ENCODE peak calls at places on chromosome 2, in seven cellular contexts. Q is HepG2; X is Panc1; B is DND-41; V is right cardiac atrium; T is CD8-positive, alpha-beta T cell; P is ovary. N is an unnamed sample.

GRCh38 chr2:28447943-28448737 is 47.7 kb upstream of the PLB1 start:
- DNase-seq in Q (no peak), X (no peak), B (no peak), V (no peak), T (no peak), P (no peak), N (no peak)

GRCh38 chr2:44582363-44583008 is 220.7 kb downstream of the CAMKMT start:
- DNase-seq in Q (no peak), X (no peak), B (no peak), V (no peak), T (no peak), P (no peak), N (no peak)

GRCh38 chr2:197803033-197803444 is 1.4 kb upstream of the PLCL1 start:
- DNase-seq in Q (peak; percentile 51), X (peak; percentile 28), B (peak; percentile 38), V (no peak), T (no peak), P (no peak), N (peak; percentile 43)

GRCh38 chr2:218517434-218518206 is 50.5 kb downstream of the USP37 start:
- DNase-seq in Q (no peak), X (no peak), B (no peak), V (no peak), T (no peak), P (no peak), N (no peak)

GRCh38 chr2:46164581-46165301 is 132.5 kb upstream of the EPAS1 start:
- DNase-seq in Q (no peak), X (no peak), B (no peak), V (peak; percentile 80), T (no peak), P (peak; percentile 83), N (peak; percentile 10)

GRCh38 chr2:167932123-167932693 is 315.2 kb downstream of the STK39 start:
- DNase-seq in Q (no peak), X (no peak), B (no peak), V (no peak), T (no peak), P (no peak), N (no peak)

GRCh38 chr2:120866483-120867140 is 130.9 kb downstream of the GLI2 start:
- DNase-seq in Q (no peak), X (no peak), B (no peak), V (no peak), T (no peak), P (peak; percentile 34), N (no peak)

GRCh38 chr2:37919631-37920032 is 5.5 kb upstream of the RMDN2 start:
- DNase-seq in Q (peak; percentile 95), X (no peak), B (no peak), V (no peak), T (no peak), P (no peak), N (peak; percentile 65)

GRCh38 chr2:11368059-11368572 is 23.7 kb upstream of the ROCK2 start:
- DNase-seq in Q (no peak), X (no peak), B (no peak), V (peak; percentile 80), T (no peak), P (no peak), N (no peak)

GRCh38 chr2:215723011-215723410 is 287.1 kb upstream of the FN1 start:
- DNase-seq in Q (no peak), X (no peak), B (no peak), V (no peak), T (no peak), P (no peak), N (no peak)

GRCh38 chr2:25132693-25133092 is 35.7 kb downstream of the POMC start:
- DNase-seq in Q (no peak), X (no peak), B (no peak), V (no peak), T (no peak), P (no peak), N (no peak)
- H3K4me1 ChIP-seq in Q (no peaks in the 10 kb centered on the region), X (no peaks in the 10 kb centered on the region), B (peaks cover 4% of the 10 kb centered on the region), V (no peaks in the 10 kb centered on the region), T (no peaks in the 10 kb centered on the region), P (peaks cover 2% of the 10 kb centered on the region), N (no peaks in the 10 kb centered on the region)

GRCh38 chr2:40479995-40480525 is 28.2 kb upstream of the SLC8A1 start:
- DNase-seq in Q (no peak), X (no peak), B (no peak), V (no peak), T (no peak), P (no peak), N (no peak)
- H3K4me1 ChIP-seq in Q (no peaks in the 10 kb centered on the region), X (no peaks in the 10 kb centered on the region), B (no peaks in the 10 kb centered on the region), V (peaks cover 2% of the 10 kb centered on the region), T (no peaks in the 10 kb centered on the region), P (no peaks in the 10 kb centered on the region), N (no peaks in the 10 kb centered on the region)

GRCh38 chr2:212423089-212423488 is 115.5 kb downstream of the ERBB4 start:
- DNase-seq in Q (no peak), X (no peak), B (no peak), V (no peak), T (no peak), P (no peak), N (no peak)
- H3K4me1 ChIP-seq in Q (no peaks in the 10 kb centered on the region), X (no peaks in the 10 kb centered on the region), B (no peaks in the 10 kb centered on the region), V (no peaks in the 10 kb centered on the region), T (no peaks in the 10 kb centered on the region), P (no peaks in the 10 kb centered on the region), N (no peaks in the 10 kb centered on the region)

DNA sequence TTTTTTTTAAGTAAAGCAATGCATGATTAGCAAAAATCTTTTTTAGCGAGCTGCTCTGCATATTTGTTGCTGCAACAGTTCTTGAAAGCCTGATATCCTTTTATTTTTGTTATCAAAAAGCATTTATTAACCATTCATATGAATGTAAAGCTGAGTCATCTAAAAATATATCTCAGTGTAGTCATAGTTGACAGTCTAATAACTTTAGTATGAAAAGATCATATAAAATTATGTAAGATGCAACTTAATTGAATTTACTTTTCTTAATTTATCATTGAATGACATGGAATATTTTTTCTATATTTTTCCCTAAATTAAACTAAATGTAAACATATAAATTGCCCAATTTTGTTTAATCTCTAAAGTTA is 8.5 kb downstream of the UGP2 start:
- DNase-seq in Q (no peak), X (no peak), B (no peak), V (no peak), T (no peak), P (no peak), N (no peak)
- H3K4me1 ChIP-seq in Q (peaks cover 76% of the 10 kb centered on the region), X (peaks cover 13% of the 10 kb centered on the region), B (peaks cover 100% of the 10 kb centered on the region), V (peaks cover 10% of the 10 kb centered on the region), T (peaks cover 62% of the 10 kb centered on the region), P (peaks cover 13% of the 10 kb centered on the region), N (peaks cover 7% of the 10 kb centered on the region)

N was measured in small intestine.